ENCODE peak calls at places on chromosomes 5 and 9, in seven cellular contexts. R, T, P, F, X, J and V are unnamed samples.

GRCh38 chr5:152593388-152593787 is 188.3 kb upstream of the NMUR2 start:
- DNase-seq in J (no peak), X (no peak), P (no peak), F (peak; percentile 1), T (no peak), R (no peak), V (no peak)

GRCh38 chr5:154784856-154785255 is 29.7 kb downstream of the LARP1 start:
- DNase-seq in X (no peak), T (no peak), F (no peak), R (no peak), J (no peak), P (no peak), V (no peak)

GRCh38 chr5:160009591-160009989 is 651 bp downstream of the TTC1 start:
- DNase-seq in P (no peak), J (no peak), F (no peak), X (no peak), R (no peak), T (no peak), V (no peak)

GRCh38 chr5:139660105-139660915 is 12.2 kb downstream of the CXXC5 start:
- DNase-seq in X (no peak), P (peak; percentile 93), T (peak; percentile 58), R (peak; percentile 87), J (no peak), F (no peak), V (peak; percentile 96)

GRCh38 chr9:106707291-106707690 is 155.7 kb upstream of the ZNF462 start:
- DNase-seq in F (no peak), T (no peak), P (no peak), J (no peak), R (no peak), X (no peak), V (no peak)

GRCh38 chr9:96140401-96141180 is 161.4 kb downstream of the HSD17B3 start:
- DNase-seq in F (no peak), P (peak; percentile 49), R (no peak), T (no peak), X (no peak), J (no peak), V (no peak)

GRCh38 chr5:115949096-115949495 is 13.2 kb upstream of the LVRN start:
- DNase-seq in R (no peak), T (no peak), F (no peak), P (no peak), X (no peak), J (no peak), V (no peak)

GRCh38 chr5:95970359-95970704 is 8.7 kb upstream of the ELL2 start:
- DNase-seq in R (no peak), F (no peak), X (no peak), J (no peak), P (no peak), T (no peak), V (no peak)

GRCh38 chr5:56409331-56410190 is 176.4 kb upstream of the ANKRD55 start:
- DNase-seq in F (no peak), R (no peak), X (peak; percentile 73), J (no peak), T (peak; percentile 78), P (peak; percentile 56), V (peak; percentile 68)

GRCh38 chr9:96719538-96720315 is 58.2 kb downstream of the ZNF510 start:
- DNase-seq in T (no peak), F (no peak), P (peak; percentile 28), J (no peak), R (no peak), X (no peak), V (no peak)

GRCh38 chr5:141260458-141261237 is 15.5 kb downstream of the PCDHB15 start:
- DNase-seq in X (no peak), F (no peak), R (no peak), J (no peak), T (no peak), P (no peak), V (no peak)

GRCh38 chr5:79795764-79796398 is 106.2 kb downstream of the CMYA5 start:
- DNase-seq in R (no peak), T (peak; percentile 49), X (peak; percentile 24), J (no peak), P (no peak), F (peak; percentile 36), V (no peak)

GRCh38 chr9:135070198-135070951 is 17.1 kb upstream of the OLFM1 start:
- DNase-seq in X (no peak), T (no peak), F (no peak), R (no peak), P (peak; percentile 77), J (no peak), V (peak; percentile 21)

GRCh38 chr5:25241981-25242380 is 597.2 kb upstream of the CDH10 start:
- DNase-seq in F (no peak), X (no peak), P (no peak), R (no peak), T (no peak), J (no peak), V (no peak)

GRCh38 chr5:93342563-93343061 is 238.4 kb downstream of the NR2F1-AS1 start:
- DNase-seq in X (no peak), J (no peak), F (no peak), T (no peak), P (no peak), R (no peak), V (no peak)

GRCh38 chr5:1467341-1468246 is 22.4 kb upstream of the SLC6A3 start:
- DNase-seq in X (no peak), P (no peak), T (no peak), R (no peak), F (no peak), J (no peak), V (no peak)

GRCh38 chr5:6812800-6813731 is 99.8 kb downstream of the TENT4A start:
- DNase-seq in F (no peak), X (no peak), J (no peak), R (no peak), P (no peak), T (peak; percentile 86), V (no peak)

GRCh38 chr9:33439731-33440130 is 7.7 kb downstream of the AQP3 start:
- DNase-seq in J (no peak), R (no peak), P (no peak), T (no peak), X (no peak), F (no peak), V (no peak)

GRCh38 chr9:35110327-35110758 is 5.3 kb downstream of the ATOSB start:
- DNase-seq in F (no peak), R (peak; percentile 56), T (peak; percentile 60), P (peak; percentile 76), J (no peak), X (peak; percentile 65), V (peak; percentile 68)

GRCh38 chr5:9776525-9776924 is 146.4 kb upstream of the TAS2R1 start:
- DNase-seq in T (no peak), R (no peak), J (no peak), F (no peak), P (no peak), X (no peak), V (no peak)

GRCh38 chr5:42930934-42931333 is 109.2 kb downstream of the ANXA2R start:
- DNase-seq in T (peak; percentile 17), P (no peak), J (no peak), R (no peak), X (no peak), F (no peak), V (no peak)

GRCh38 chr9:128805661-128806060 is 12.6 kb upstream of the ENDOG start:
- DNase-seq in J (no peak), P (peak; percentile 67), T (no peak), R (peak; percentile 36), X (no peak), F (no peak), V (peak; percentile 71)

GRCh38 chr5:39164529-39165402 is 54.6 kb downstream of the FYB1 start:
- DNase-seq in P (no peak), T (no peak), J (no peak), X (no peak), F (no peak), R (no peak), V (no peak)

GRCh38 chr9:137748311-137748710 is 129.3 kb upstream of the CACNA1B start:
- DNase-seq in F (no peak), T (no peak), X (no peak), P (no peak), R (no peak), J (no peak), V (no peak)

GRCh38 chr5:38466444-38467189 is 89.8 kb downstream of the LIFR start:
- DNase-seq in X (no peak), F (no peak), P (peak; percentile 68), R (peak; percentile 63), J (peak; percentile 57), T (peak; percentile 96), V (peak; percentile 77)

GRCh38 chr5:112331892-112332291 is 87.2 kb downstream of the EPB41L4A start:
- DNase-seq in F (no peak), J (no peak), P (no peak), T (no peak), X (no peak), R (no peak), V (no peak)

GRCh38 chr5:141694479-141694878 is 12.4 kb upstream of the ARAP3 start:
- DNase-seq in P (no peak), R (no peak), X (no peak), F (no peak), J (no peak), T (no peak), V (no peak)

GRCh38 chr5:134034326-134034725 is 29.6 kb upstream of the VDAC1 start:
- DNase-seq in R (no peak), T (no peak), X (no peak), J (no peak), F (no peak), P (no peak), V (no peak)

GRCh38 chr9:97980479-97980803 is 2.7 kb upstream of the ANP32B start:
- DNase-seq in F (no peak), R (no peak), J (no peak), X (no peak), T (peak; percentile 39), P (peak; percentile 18), V (no peak)

GRCh38 chr9:87606921-87607521 is 109.4 kb downstream of the DAPK1 start:
- DNase-seq in T (peak; percentile 87), R (no peak), P (no peak), F (no peak), X (peak; percentile 19), J (peak; percentile 68), V (no peak)

GRCh38 chr9:77589046-77589795 is 58.9 kb downstream of the GNA14 start:
- DNase-seq in T (no peak), F (peak; percentile 53), R (no peak), P (no peak), X (no peak), J (no peak), V (no peak)

GRCh38 chr5:178287791-178288105 is 55.1 kb upstream of the PHYKPL start:
- DNase-seq in X (no peak), R (no peak), F (no peak), T (peak; percentile 12), J (no peak), P (no peak), V (no peak)

GRCh38 chr5:74288448-74289109 is 351.9 kb downstream of the ENC1 start:
- DNase-seq in R (no peak), T (peak; percentile 52), X (no peak), P (no peak), J (no peak), F (no peak), V (no peak)

GRCh38 chr5:150662731-150663516 is 1.9 kb downstream of the MYOZ3 start:
- DNase-seq in J (no peak), X (no peak), P (no peak), T (no peak), R (no peak), F (no peak), V (no peak)

GRCh38 chr5:170429014-170429413 is 39.8 kb upstream of the KCNMB1 start:
- DNase-seq in T (peak; percentile 11), X (peak; percentile 12), R (no peak), J (no peak), F (no peak), P (no peak), V (no peak)

GRCh38 chr9:134618823-134619454 is 22.7 kb upstream of the COL5A1 start:
- DNase-seq in P (no peak), X (no peak), J (no peak), R (no peak), T (no peak), F (no peak), V (no peak)

GRCh38 chr5:5340206-5340729 is 82.2 kb upstream of the ICE1 start:
- DNase-seq in P (peak; percentile 65), R (no peak), T (peak; percentile 88), F (no peak), X (peak; percentile 77), J (no peak), V (peak; percentile 11)

GRCh38 chr5:81397169-81397568 is 3.2 kb upstream of the ACOT12 start:
- DNase-seq in F (no peak), T (peak; percentile 74), R (no peak), J (no peak), X (peak; percentile 40), P (peak; percentile 11), V (no peak)